ENCODE peak calls at places on chromosomes 6 and 20, in nine cellular contexts. C, Y, J, N, K, R, B, S and A are unnamed samples.

GRCh38 chr6:123309130-123309529 is 313.1 kb downstream of the CLVS2 start:
- DNase-seq in C (no peak), Y (no peak), J (no peak), N (no peak), K (no peak), R (no peak), B (no peak), S (no peak), A (no peak)

GRCh38 chr6:91152824-91153223 is 566.0 kb upstream of the MAP3K7 start:
- DNase-seq in C (no peak), Y (no peak), J (no peak), N (no peak), K (no peak), R (no peak), B (no peak), S (no peak), A (no peak)

GRCh38 chr20:39464238-39464637 is 502.1 kb downstream of the DHX35 start:
- DNase-seq in C (no peak), Y (no peak), J (no peak), N (no peak), K (no peak), R (no peak), B (no peak), S (no peak), A (no peak)

GRCh38 chr6:34514112-34514511 is 42.0 kb downstream of the SPDEF start:
- DNase-seq in C (no peak), Y (no peak), J (no peak), N (no peak), K (no peak), R (no peak), B (no peak), S (no peak), A (no peak)

GRCh38 chr20:54479138-54479906 is 3.9 kb downstream of the DOK5 start:
- DNase-seq in C (no peak), Y (peak; percentile 17), J (no peak), N (no peak), K (no peak), R (no peak), B (no peak), S (no peak), A (no peak)

GRCh38 chr6:85129881-85130280 is 320.0 kb upstream of the NT5E start:
- DNase-seq in C (no peak), Y (no peak), J (peak; percentile 51), N (peak; percentile 0), K (no peak), R (no peak), B (no peak), S (peak; percentile 58), A (no peak)

GRCh38 chr20:32201296-32201976 is 6.1 kb downstream of the PLAGL2 start:
- DNase-seq in C (no peak), Y (no peak), J (peak; percentile 46), N (no peak), K (no peak), R (no peak), B (no peak), S (peak; percentile 65), A (no peak)

GRCh38 chr6:167113047-167113446 is 9.8 kb upstream of the CCR6 start:
- DNase-seq in C (no peak), Y (no peak), J (no peak), N (peak; percentile 97), K (no peak), R (peak; percentile 63), B (no peak), S (no peak), A (no peak)

GRCh38 chr6:18121580-18122127 is 823 bp downstream of the NHLRC1 start:
- DNase-seq in C (no peak), Y (no peak), J (no peak), N (peak; percentile 28), K (no peak), R (no peak), B (no peak), S (no peak), A (no peak)

GRCh38 chr20:34065260-34065659 is 46.8 kb downstream of the EIF2S2 start:
- DNase-seq in C (no peak), Y (peak; percentile 84), J (peak; percentile 44), N (no peak), K (no peak), R (no peak), B (peak; percentile 48), S (peak; percentile 66), A (no peak)

GRCh38 chr20:24773751-24774201 is 175.3 kb upstream of the CST7 start:
- DNase-seq in C (no peak), Y (peak; percentile 75), J (peak; percentile 81), N (no peak), K (no peak), R (no peak), B (no peak), S (peak; percentile 97), A (peak; percentile 65)

GRCh38 chr6:125104425-125104824 is 49.1 kb upstream of the TPD52L1 start:
- DNase-seq in C (no peak), Y (peak; percentile 55), J (peak; percentile 52), N (no peak), K (no peak), R (no peak), B (no peak), S (peak; percentile 62), A (no peak)

GRCh38 chr20:36578642-36579041 is 5.2 kb downstream of the TGIF2 start:
- DNase-seq in C (no peak), Y (no peak), J (no peak), N (no peak), K (no peak), R (no peak), B (no peak), S (no peak), A (no peak)

GRCh38 chr6:33621396-33622388 is 570 bp downstream of the ITPR3 start:
- DNase-seq in C (peak; percentile 47), Y (peak; percentile 53), J (peak; percentile 46), N (peak; percentile 74), K (no peak), R (peak; percentile 59), B (no peak), S (peak; percentile 33), A (peak; percentile 43)

GRCh38 chr6:12436683-12437082 is 146.5 kb downstream of the EDN1 start:
- DNase-seq in C (no peak), Y (peak; percentile 13), J (no peak), N (no peak), K (no peak), R (no peak), B (no peak), S (no peak), A (no peak)

DNA sequence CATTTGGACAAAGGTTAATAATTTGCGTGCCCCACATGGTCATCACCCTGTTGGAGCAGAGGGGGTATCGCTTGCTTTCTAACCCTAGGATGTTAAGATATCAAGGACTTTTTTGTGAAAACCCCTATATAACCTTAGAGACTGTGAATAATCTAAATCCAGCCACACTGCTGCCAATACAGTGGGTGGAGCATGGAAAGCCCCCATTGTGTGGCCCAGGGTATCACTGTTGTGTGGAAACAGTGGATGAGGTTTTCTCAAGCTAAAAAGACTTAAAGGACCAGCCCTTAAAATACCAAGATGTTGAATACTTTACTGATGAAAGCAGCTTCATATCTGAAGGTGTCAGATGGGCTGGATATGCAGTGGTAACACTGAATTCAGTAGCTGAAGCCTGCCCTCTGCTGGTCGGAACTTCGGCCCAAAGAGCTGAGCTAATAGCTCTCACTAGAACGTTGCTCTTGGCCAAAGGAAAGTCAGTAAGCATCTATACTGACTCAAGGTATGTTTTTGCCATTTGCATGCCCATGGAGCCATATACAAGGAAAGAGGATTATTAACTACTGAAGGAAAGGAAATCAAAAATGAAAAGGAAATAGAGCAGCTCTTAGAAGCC is 695.2 kb downstream of the PHF3 start:
- DNase-seq in C (peak; percentile 51), Y (peak; percentile 61), J (peak; percentile 71), N (peak; percentile 50), K (peak; percentile 74), R (no peak), B (peak; percentile 87), S (peak; percentile 47), A (peak; percentile 67)
- TF ChIP-seq CTCF in C (no peak), Y (peak; percentile 63), J (peak; percentile 59), N (peak; percentile 85), K (peak; percentile 53), R (peak; percentile 79), B (peak; percentile 88), S (peak; percentile 74), A (peak; percentile 73)

GRCh38 chr6:373773-374724 is 17.5 kb upstream of the IRF4 start:
- DNase-seq in C (no peak), Y (peak; percentile 40), J (peak; percentile 13), N (no peak), K (no peak), R (no peak), B (no peak), S (peak; percentile 40), A (no peak)
- TF ChIP-seq CTCF in C (peak; percentile 10), Y (peak; percentile 44), J (no peak), N (no peak), K (no peak), R (no peak), B (no peak), S (peak; percentile 10), A (no peak)

GRCh38 chr20:62376112-62377063 is 9.3 kb upstream of the LAMA5 start:
- DNase-seq in C (peak; percentile 52), Y (peak; percentile 45), J (no peak), N (no peak), K (peak; percentile 49), R (no peak), B (peak; percentile 78), S (peak; percentile 56), A (no peak)
- TF ChIP-seq CTCF in C (peak; percentile 10), Y (peak; percentile 49), J (peak; percentile 17), N (no peak), K (no peak), R (no peak), B (peak; percentile 56), S (peak; percentile 73), A (no peak)

GRCh38 chr6:68559716-68560115 is 75.4 kb upstream of the ADGRB3 start:
- DNase-seq in C (no peak), Y (no peak), J (no peak), N (no peak), K (peak; percentile 11), R (no peak), B (peak; percentile 74), S (no peak), A (no peak)

GRCh38 chr6:68559052-68559451 is 76.0 kb upstream of the ADGRB3 start:
- DNase-seq in C (no peak), Y (no peak), J (no peak), N (no peak), K (no peak), R (no peak), B (peak; percentile 44), S (no peak), A (no peak)
- TF ChIP-seq CTCF in C (no peak), Y (no peak), J (no peak), N (no peak), K (no peak), R (no peak), B (peak; percentile 60), S (no peak), A (no peak)

DNA sequence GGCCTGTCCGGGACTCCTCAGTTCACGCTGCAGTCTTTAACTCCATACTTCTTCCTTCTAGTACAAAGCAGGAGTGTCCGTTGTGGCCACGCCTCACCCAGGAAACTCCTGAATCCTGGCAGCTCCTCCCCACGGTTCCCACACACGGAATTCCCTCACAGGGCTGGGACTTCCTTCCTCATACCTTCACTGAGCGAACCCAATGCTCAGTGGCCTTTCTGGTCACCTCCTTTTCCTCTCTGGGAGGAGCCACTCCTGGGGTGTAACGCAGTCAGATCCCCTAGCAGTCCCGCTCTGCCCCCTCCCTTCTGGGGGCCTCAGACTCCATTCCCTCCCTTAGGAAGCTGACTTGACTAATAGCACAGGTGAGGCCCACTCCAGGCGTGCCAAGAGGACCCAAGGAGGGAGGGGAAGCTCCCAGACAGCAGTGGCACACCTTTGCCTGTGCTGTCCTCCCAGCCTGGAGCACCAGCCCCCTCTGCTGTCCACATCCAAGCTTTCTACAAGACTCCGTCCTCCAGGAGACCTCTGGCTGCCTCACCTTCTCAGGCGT is at the start of gene SLC52A3:
- DNase-seq in C (peak; percentile 76), Y (no peak), J (no peak), N (no peak), K (peak; percentile 56), R (no peak), B (no peak), S (peak; percentile 66), A (no peak)
- TF ChIP-seq CTCF in C (no peak), Y (no peak), J (peak; percentile 15), N (no peak), K (peak; percentile 10), R (no peak), B (peak; percentile 32), S (peak; percentile 74), A (peak; percentile 18)